ENCODE peak calls at places on chromosomes 13 and 19, in nine cellular contexts. N is AG10803; R is EH; M is NCI-H1105; V is NCI-H1092; T is ACHN; S is stimulated activated CD8-positive, alpha-beta memory T cell treated with anti-CD3 and anti-CD28 coated beads, Interleukin-7, amount 100 ng/mL, for 4 hours; I is fibroblast of lung; G is GM04504. Q is an unnamed sample.
A peak's percentile ranks its signal among the peaks of the same experiment; 100 is the strongest.

GRCh38 chr13:102484329-102484728 is 82.5 kb upstream of the FGF14 start:
- DNase-seq in T (peak; percentile 22), G (no peak), S (no peak), M (no peak), I (peak; percentile 2), N (no peak), R (peak; percentile 1), V (no peak), Q (no peak)

GRCh38 chr19:45340232-45340898 is at the start of gene KLC3:
- DNase-seq in G (no peak), R (no peak), N (no peak), T (peak; percentile 13), S (peak; percentile 14), M (peak; percentile 31), I (no peak), V (no peak), Q (peak; percentile 50)

GRCh38 chr13:41004875-41005693 is 14.0 kb downstream of the ELF1 start:
- DNase-seq in I (no peak), S (no peak), G (no peak), N (peak; percentile 15), V (no peak), T (no peak), R (peak; percentile 61), M (no peak), Q (no peak)

GRCh38 chr19:12800344-12800732 is 1.3 kb downstream of the PRDX2 start:
- DNase-seq in N (no peak), S (no peak), I (no peak), R (no peak), T (no peak), G (no peak), V (no peak), M (no peak), Q (no peak)

GRCh38 chr13:112616586-112617381 is 28.8 kb upstream of the TUBGCP3 start:
- DNase-seq in G (peak; percentile 26), R (peak; percentile 60), T (peak; percentile 61), N (peak; percentile 48), M (peak; percentile 18), S (no peak), I (peak; percentile 23), V (no peak), Q (peak; percentile 14)

GRCh38 chr19:38512277-38512676 is 78.8 kb downstream of the RYR1 start:
- DNase-seq in T (no peak), V (no peak), S (no peak), R (no peak), N (no peak), I (no peak), M (no peak), G (no peak), Q (no peak)

GRCh38 chr13:45331123-45331619 is 9.8 kb downstream of the TPT1 start:
- DNase-seq in T (no peak), G (no peak), S (no peak), I (no peak), R (peak; percentile 19), V (no peak), M (no peak), N (no peak), Q (no peak)

GRCh38 chr13:111031531-111031961 is 83.6 kb upstream of the ARHGEF7 start:
- DNase-seq in T (no peak), N (peak; percentile 95), V (no peak), G (peak; percentile 79), M (no peak), S (no peak), R (peak; percentile 91), I (peak; percentile 70), Q (no peak)

GRCh38 chr19:18666304-18666703 is 17.2 kb upstream of the CRTC1 start:
- DNase-seq in G (no peak), S (no peak), N (no peak), R (no peak), I (no peak), M (no peak), T (no peak), V (no peak), Q (no peak)

GRCh38 chr19:1400281-1401137 is 833 bp downstream of the GAMT start:
- DNase-seq in G (no peak), M (no peak), V (no peak), I (no peak), S (no peak), N (peak; percentile 13), R (peak; percentile 53), T (no peak), Q (peak; percentile 32)

GRCh38 chr13:114122591-114123211 is 9.7 kb downstream of the RASA3 start:
- DNase-seq in G (no peak), R (no peak), S (no peak), T (no peak), M (no peak), I (no peak), V (no peak), N (no peak), Q (no peak)

GRCh38 chr13:40452038-40452666 is 214.3 kb downstream of the FOXO1 start:
- DNase-seq in M (no peak), T (no peak), G (no peak), R (no peak), I (no peak), V (no peak), S (no peak), N (no peak), Q (no peak)

GRCh38 chr19:49224856-49225255 is 67.3 kb downstream of the TRPM4 start:
- DNase-seq in T (peak; percentile 65), I (peak; percentile 43), R (peak; percentile 75), M (peak; percentile 14), N (peak; percentile 42), G (peak; percentile 13), V (peak; percentile 4), S (no peak), Q (peak; percentile 55)

GRCh38 chr19:17737690-17738153 is 13.6 kb upstream of the FCHO1 start:
- DNase-seq in S (no peak), G (no peak), V (no peak), N (peak; percentile 15), M (no peak), R (no peak), T (no peak), I (peak; percentile 14), Q (no peak)

GRCh38 chr19:41570179-41570578 is 5.8 kb upstream of the CEACAM21 start:
- DNase-seq in T (no peak), I (no peak), V (no peak), N (no peak), S (no peak), R (no peak), M (no peak), G (no peak), Q (no peak)

GRCh38 chr19:53865918-53866696 is 1.6 kb upstream of the MYADM start:
- DNase-seq in S (peak; percentile 59), T (no peak), R (peak; percentile 75), I (peak; percentile 66), V (no peak), G (no peak), M (no peak), N (peak; percentile 85), Q (no peak)

GRCh38 chr19:33235269-33235995 is 9.8 kb upstream of the SLC7A10 start:
- DNase-seq in G (peak; percentile 24), V (peak; percentile 55), S (peak; percentile 56), T (peak; percentile 60), N (peak; percentile 54), R (peak; percentile 68), M (peak; percentile 53), I (peak; percentile 40), Q (peak; percentile 59)

GRCh38 chr19:13953021-13953531 is 767 bp downstream of the DCAF15 start:
- DNase-seq in S (no peak), M (no peak), R (peak; percentile 80), G (peak; percentile 52), N (peak; percentile 74), I (peak; percentile 52), T (peak; percentile 48), V (no peak), Q (no peak)

GRCh38 chr13:113209880-113210421 is 538 bp downstream of the CUL4A start:
- DNase-seq in I (peak; percentile 59), R (peak; percentile 69), M (peak; percentile 61), N (peak; percentile 68), G (no peak), V (peak; percentile 11), T (peak; percentile 47), S (peak; percentile 64), Q (no peak)

GRCh38 chr13:23866420-23867026 is 22.7 kb downstream of the MIPEP start:
- DNase-seq in S (no peak), R (no peak), G (no peak), N (no peak), T (no peak), V (no peak), M (no peak), I (peak; percentile 15), Q (no peak)

GRCh38 chr19:38115264-38115802 is 108.7 kb downstream of the DPF1 start:
- DNase-seq in M (no peak), V (no peak), I (no peak), G (no peak), S (no peak), N (no peak), R (peak; percentile 6), T (no peak), Q (no peak)

Q was measured in NCI-H1436.